ENCODE peak calls at places on chromosomes 7 and 10, in eight cellular contexts. One of them, this sample, is unnamed.

GRCh38 chr10:127824826-127825225 is 67.9 kb downstream of the CLRN3 start:
- DNase-seq in GM12864: no peak
- DNase-seq in right lobe of liver: no peak
- DNase-seq in left ventricle myocardium inferior: no peak
- DNase-seq in Peyer's patch: no peak
- DNase-seq in foreskin fibroblast: no peak
- DNase-seq in NB4: no peak
- DNase-seq in choroid plexus epithelial cell: no peak
- DNase-seq in this sample: no peak

GRCh38 chr10:60555710-60556109 is 166.0 kb upstream of the ANK3 start:
- DNase-seq in GM12864: no peak
- DNase-seq in right lobe of liver: no peak
- DNase-seq in left ventricle myocardium inferior: no peak
- DNase-seq in Peyer's patch: no peak
- DNase-seq in foreskin fibroblast: no peak
- DNase-seq in NB4: no peak
- DNase-seq in choroid plexus epithelial cell: no peak
- DNase-seq in this sample: no peak

GRCh38 chr10:784759-785538 is 95.5 kb upstream of the DIP2C start:
- DNase-seq in GM12864: no peak
- DNase-seq in right lobe of liver: peak
- DNase-seq in left ventricle myocardium inferior: peak
- DNase-seq in Peyer's patch: peak
- DNase-seq in foreskin fibroblast: peak
- DNase-seq in NB4: peak
- DNase-seq in choroid plexus epithelial cell: peak
- DNase-seq in this sample: no peak

GRCh38 chr7:128697301-128697905 is 25.3 kb downstream of the GARIN1A start:
- DNase-seq in GM12864: no peak
- DNase-seq in right lobe of liver: no peak
- DNase-seq in left ventricle myocardium inferior: peak
- DNase-seq in Peyer's patch: peak
- DNase-seq in foreskin fibroblast: peak
- DNase-seq in NB4: peak
- DNase-seq in choroid plexus epithelial cell: peak
- DNase-seq in this sample: peak

GRCh38 chr7:83701744-83702143 is 52.8 kb upstream of the SEMA3E start:
- DNase-seq in GM12864: no peak
- DNase-seq in right lobe of liver: no peak
- DNase-seq in left ventricle myocardium inferior: no peak
- DNase-seq in Peyer's patch: no peak
- DNase-seq in foreskin fibroblast: peak
- DNase-seq in NB4: no peak
- DNase-seq in choroid plexus epithelial cell: no peak
- DNase-seq in this sample: no peak

GRCh38 chr10:35564276-35564982 is 40.7 kb upstream of the GJD4 start:
- DNase-seq in GM12864: no peak
- DNase-seq in right lobe of liver: no peak
- DNase-seq in left ventricle myocardium inferior: peak
- DNase-seq in Peyer's patch: no peak
- DNase-seq in foreskin fibroblast: peak
- DNase-seq in NB4: peak
- DNase-seq in choroid plexus epithelial cell: peak
- DNase-seq in this sample: peak

GRCh38 chr7:82029236-82029635 is 259.4 kb upstream of the HGF start:
- DNase-seq in GM12864: no peak
- DNase-seq in right lobe of liver: no peak
- DNase-seq in left ventricle myocardium inferior: no peak
- DNase-seq in Peyer's patch: no peak
- DNase-seq in foreskin fibroblast: no peak
- DNase-seq in NB4: no peak
- DNase-seq in choroid plexus epithelial cell: no peak
- DNase-seq in this sample: no peak

GRCh38 chr7:146966274-146966673 is 849.7 kb downstream of the CNTNAP2 start:
- DNase-seq in GM12864: no peak
- DNase-seq in right lobe of liver: no peak
- DNase-seq in left ventricle myocardium inferior: no peak
- DNase-seq in Peyer's patch: no peak
- DNase-seq in foreskin fibroblast: no peak
- DNase-seq in NB4: no peak
- DNase-seq in choroid plexus epithelial cell: no peak
- DNase-seq in this sample: no peak

GRCh38 chr10:25934673-25935139 is 677 bp downstream of the MYO3A start:
- DNase-seq in GM12864: no peak
- DNase-seq in right lobe of liver: no peak
- DNase-seq in left ventricle myocardium inferior: no peak
- DNase-seq in Peyer's patch: no peak
- DNase-seq in foreskin fibroblast: no peak
- DNase-seq in NB4: no peak
- DNase-seq in choroid plexus epithelial cell: no peak
- DNase-seq in this sample: peak

GRCh38 chr7:40880581-40880980 is 745.8 kb downstream of the SUGCT start:
- DNase-seq in GM12864: no peak
- DNase-seq in right lobe of liver: no peak
- DNase-seq in left ventricle myocardium inferior: no peak
- DNase-seq in Peyer's patch: no peak
- DNase-seq in foreskin fibroblast: peak
- DNase-seq in NB4: no peak
- DNase-seq in choroid plexus epithelial cell: peak
- DNase-seq in this sample: no peak

GRCh38 chr10:100128951-100129350 is 47.3 kb upstream of the CPN1 start:
- DNase-seq in GM12864: no peak
- DNase-seq in right lobe of liver: no peak
- DNase-seq in left ventricle myocardium inferior: no peak
- DNase-seq in Peyer's patch: no peak
- DNase-seq in foreskin fibroblast: no peak
- DNase-seq in NB4: no peak
- DNase-seq in choroid plexus epithelial cell: no peak
- DNase-seq in this sample: no peak

GRCh38 chr10:100506596-100507356 is 12.9 kb downstream of the SEC31B start:
- DNase-seq in GM12864: no peak
- DNase-seq in right lobe of liver: no peak
- DNase-seq in left ventricle myocardium inferior: no peak
- DNase-seq in Peyer's patch: no peak
- DNase-seq in foreskin fibroblast: peak
- DNase-seq in NB4: peak
- DNase-seq in choroid plexus epithelial cell: no peak
- DNase-seq in this sample: no peak

GRCh38 chr10:131981429-131982184 is at the start of gene BNIP3:
- DNase-seq in GM12864: peak
- DNase-seq in right lobe of liver: peak
- DNase-seq in left ventricle myocardium inferior: peak
- DNase-seq in Peyer's patch: peak
- DNase-seq in foreskin fibroblast: peak
- DNase-seq in NB4: peak
- DNase-seq in choroid plexus epithelial cell: peak
- DNase-seq in this sample: peak

GRCh38 chr10:48623607-48624132 is 18.8 kb upstream of the ARHGAP22 start:
- DNase-seq in GM12864: no peak
- DNase-seq in right lobe of liver: no peak
- DNase-seq in left ventricle myocardium inferior: no peak
- DNase-seq in Peyer's patch: no peak
- DNase-seq in foreskin fibroblast: no peak
- DNase-seq in NB4: no peak
- DNase-seq in choroid plexus epithelial cell: no peak
- DNase-seq in this sample: no peak

GRCh38 chr10:127906548-127907377 is at the start of gene PTPRE:
- DNase-seq in GM12864: no peak
- DNase-seq in right lobe of liver: peak
- DNase-seq in left ventricle myocardium inferior: peak
- DNase-seq in Peyer's patch: peak
- DNase-seq in foreskin fibroblast: peak
- DNase-seq in NB4: peak
- DNase-seq in choroid plexus epithelial cell: peak
- DNase-seq in this sample: peak

GRCh38 chr7:143499743-143500348 is 22.2 kb downstream of the TAS2R41 start:
- DNase-seq in GM12864: no peak
- DNase-seq in right lobe of liver: no peak
- DNase-seq in left ventricle myocardium inferior: no peak
- DNase-seq in Peyer's patch: no peak
- DNase-seq in foreskin fibroblast: peak
- DNase-seq in NB4: no peak
- DNase-seq in choroid plexus epithelial cell: no peak
- DNase-seq in this sample: no peak

GRCh38 chr7:150357771-150358427 is 10.7 kb upstream of the REPIN1 start:
- DNase-seq in GM12864: no peak
- DNase-seq in right lobe of liver: no peak
- DNase-seq in left ventricle myocardium inferior: no peak
- DNase-seq in Peyer's patch: peak
- DNase-seq in foreskin fibroblast: no peak
- DNase-seq in NB4: peak
- DNase-seq in choroid plexus epithelial cell: no peak
- DNase-seq in this sample: no peak
- TF ChIP-seq CTCF in GM12864: no peak
- TF ChIP-seq CTCF in right lobe of liver: no peak
- TF ChIP-seq CTCF in left ventricle myocardium inferior: no peak
- TF ChIP-seq CTCF in Peyer's patch: no peak
- TF ChIP-seq CTCF in foreskin fibroblast: no peak
- TF ChIP-seq CTCF in NB4: no peak
- TF ChIP-seq CTCF in choroid plexus epithelial cell: no peak
- TF ChIP-seq CTCF in this sample: no peak

GRCh38 chr7:93921607-93922446 is at the start of gene GNG11:
- DNase-seq in GM12864: no peak
- DNase-seq in right lobe of liver: peak
- DNase-seq in left ventricle myocardium inferior: peak
- DNase-seq in Peyer's patch: peak
- DNase-seq in foreskin fibroblast: peak
- DNase-seq in NB4: peak
- DNase-seq in choroid plexus epithelial cell: peak
- DNase-seq in this sample: peak
- H3K4me3 ChIP-seq in GM12864: peak
- H3K4me3 ChIP-seq in right lobe of liver: peak
- H3K4me3 ChIP-seq in left ventricle myocardium inferior: peak
- H3K4me3 ChIP-seq in Peyer's patch: peak
- H3K4me3 ChIP-seq in foreskin fibroblast: peak
- H3K4me3 ChIP-seq in NB4: no peak
- H3K4me3 ChIP-seq in choroid plexus epithelial cell: peak
- H3K4me3 ChIP-seq in this sample: peak

GRCh38 chr7:100546868-100547800 is 8.1 kb downstream of the AGFG2 start:
- DNase-seq in GM12864: no peak
- DNase-seq in right lobe of liver: no peak
- DNase-seq in left ventricle myocardium inferior: no peak
- DNase-seq in Peyer's patch: no peak
- DNase-seq in foreskin fibroblast: no peak
- DNase-seq in NB4: no peak
- DNase-seq in choroid plexus epithelial cell: no peak
- DNase-seq in this sample: peak

GRCh38 chr7:100546129-100546867 is 7.3 kb downstream of the AGFG2 start:
- DNase-seq in GM12864: peak
- DNase-seq in right lobe of liver: no peak
- DNase-seq in left ventricle myocardium inferior: no peak
- DNase-seq in Peyer's patch: no peak
- DNase-seq in foreskin fibroblast: no peak
- DNase-seq in NB4: no peak
- DNase-seq in choroid plexus epithelial cell: peak
- DNase-seq in this sample: peak

GRCh38 chr7:100544386-100544785 is 5.4 kb downstream of the AGFG2 start:
- DNase-seq in GM12864: no peak
- DNase-seq in right lobe of liver: no peak
- DNase-seq in left ventricle myocardium inferior: no peak
- DNase-seq in Peyer's patch: no peak
- DNase-seq in foreskin fibroblast: no peak
- DNase-seq in NB4: no peak
- DNase-seq in choroid plexus epithelial cell: no peak
- DNase-seq in this sample: no peak

GRCh38 chr7:100544949-100545635 is 6.1 kb downstream of the AGFG2 start:
- DNase-seq in GM12864: no peak
- DNase-seq in right lobe of liver: no peak
- DNase-seq in left ventricle myocardium inferior: no peak
- DNase-seq in Peyer's patch: no peak
- DNase-seq in foreskin fibroblast: peak
- DNase-seq in NB4: no peak
- DNase-seq in choroid plexus epithelial cell: peak
- DNase-seq in this sample: no peak

DNA sequence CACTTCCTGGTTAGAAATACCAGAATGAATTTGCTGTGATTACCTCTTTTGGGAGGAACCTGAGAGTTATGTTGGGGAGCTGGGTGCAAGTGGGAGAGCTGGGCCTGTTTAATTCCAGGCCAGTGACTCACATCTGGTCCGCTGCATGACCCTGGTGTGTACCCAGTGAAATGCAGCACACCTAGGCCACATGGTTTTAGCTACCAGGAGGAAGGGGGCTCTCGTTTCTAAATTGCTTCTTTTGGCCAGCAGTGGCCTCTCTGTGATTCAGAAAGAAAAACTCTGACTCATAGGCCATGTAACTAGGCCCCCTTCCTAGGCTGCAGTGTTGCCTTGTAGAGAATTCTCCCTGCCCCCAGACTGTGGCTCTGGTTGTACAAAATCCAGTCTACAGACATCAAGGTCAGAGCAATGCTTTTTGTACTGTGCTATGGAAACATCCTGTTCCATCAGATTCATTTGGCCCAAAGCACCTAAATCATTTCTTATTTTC is 6.7 kb downstream of the AGFG2 start:
- DNase-seq in GM12864: peak
- DNase-seq in right lobe of liver: peak
- DNase-seq in left ventricle myocardium inferior: no peak
- DNase-seq in Peyer's patch: peak
- DNase-seq in foreskin fibroblast: peak
- DNase-seq in NB4: peak
- DNase-seq in choroid plexus epithelial cell: peak
- DNase-seq in this sample: peak
- TF ChIP-seq CTCF in GM12864: peak
- TF ChIP-seq CTCF in right lobe of liver: no peak
- TF ChIP-seq CTCF in left ventricle myocardium inferior: no peak
- TF ChIP-seq CTCF in Peyer's patch: no peak
- TF ChIP-seq CTCF in foreskin fibroblast: no peak
- TF ChIP-seq CTCF in NB4: no peak
- TF ChIP-seq CTCF in choroid plexus epithelial cell: peak
- TF ChIP-seq CTCF in this sample: peak

GRCh38 chr10:29648114-29648982 is 13.6 kb upstream of the SVIL start:
- DNase-seq in GM12864: no peak
- DNase-seq in right lobe of liver: no peak
- DNase-seq in left ventricle myocardium inferior: no peak
- DNase-seq in Peyer's patch: peak
- DNase-seq in foreskin fibroblast: peak
- DNase-seq in NB4: no peak
- DNase-seq in choroid plexus epithelial cell: no peak
- DNase-seq in this sample: no peak

GRCh38 chr10:29646960-29647431 is 12.2 kb upstream of the SVIL start:
- DNase-seq in GM12864: no peak
- DNase-seq in right lobe of liver: no peak
- DNase-seq in left ventricle myocardium inferior: no peak
- DNase-seq in Peyer's patch: no peak
- DNase-seq in foreskin fibroblast: peak
- DNase-seq in NB4: no peak
- DNase-seq in choroid plexus epithelial cell: peak
- DNase-seq in this sample: no peak

GRCh38 chr10:29648983-29649268 is 14.2 kb upstream of the SVIL start:
- DNase-seq in GM12864: no peak
- DNase-seq in right lobe of liver: no peak
- DNase-seq in left ventricle myocardium inferior: no peak
- DNase-seq in Peyer's patch: peak
- DNase-seq in foreskin fibroblast: peak
- DNase-seq in NB4: no peak
- DNase-seq in choroid plexus epithelial cell: peak
- DNase-seq in this sample: no peak

GRCh38 chr10:29646238-29646902 is 11.6 kb upstream of the SVIL start:
- DNase-seq in GM12864: no peak
- DNase-seq in right lobe of liver: no peak
- DNase-seq in left ventricle myocardium inferior: no peak
- DNase-seq in Peyer's patch: no peak
- DNase-seq in foreskin fibroblast: peak
- DNase-seq in NB4: peak
- DNase-seq in choroid plexus epithelial cell: peak
- DNase-seq in this sample: no peak

GRCh38 chr10:29647483-29647882 is 12.7 kb upstream of the SVIL start:
- DNase-seq in GM12864: no peak
- DNase-seq in right lobe of liver: no peak
- DNase-seq in left ventricle myocardium inferior: no peak
- DNase-seq in Peyer's patch: no peak
- DNase-seq in foreskin fibroblast: no peak
- DNase-seq in NB4: no peak
- DNase-seq in choroid plexus epithelial cell: no peak
- DNase-seq in this sample: no peak
- H3K4me3 ChIP-seq in GM12864: no peak
- H3K4me3 ChIP-seq in right lobe of liver: no peak
- H3K4me3 ChIP-seq in left ventricle myocardium inferior: peak
- H3K4me3 ChIP-seq in Peyer's patch: no peak
- H3K4me3 ChIP-seq in foreskin fibroblast: peak
- H3K4me3 ChIP-seq in NB4: no peak
- H3K4me3 ChIP-seq in choroid plexus epithelial cell: no peak
- H3K4me3 ChIP-seq in this sample: no peak

This sample was measured in GM12865.